ENCODE peak calls at places on chromosome 1, in seven cellular contexts. F, C, E, I, K, O and R are unnamed samples. For H3K36me3, the result is how much of the 10 kb centered on the place peaks cover.

GRCh38 chr1:236522937-236523703 is 662 bp upstream of the LGALS8 start:
- DNase-seq in E (no peak), C (peak), K (peak), I (peak), F (no peak), O (peak), R (no peak)

GRCh38 chr1:41122851-41123518 is 101.5 kb upstream of the SLFNL1 start:
- DNase-seq in E (no peak), K (peak), C (no peak), I (no peak), O (no peak), F (no peak), R (no peak)

GRCh38 chr1:211951856-211952255 is 83.5 kb downstream of the INTS7 start:
- DNase-seq in C (no peak), I (no peak), O (no peak), E (no peak), F (no peak), K (no peak), R (no peak)

GRCh38 chr1:83026745-83027144 is 972.2 kb downstream of the TTLL7 start:
- DNase-seq in O (no peak), E (no peak), F (no peak), I (no peak), C (no peak), K (no peak), R (no peak)

GRCh38 chr1:2859219-2859880 is 57.9 kb upstream of the TTC34 start:
- DNase-seq in K (no peak), I (peak), F (no peak), O (no peak), E (no peak), C (no peak), R (no peak)

GRCh38 chr1:220918285-220918951 is 39.2 kb downstream of the HLX start:
- DNase-seq in E (no peak), C (no peak), K (no peak), O (no peak), I (no peak), F (no peak), R (no peak)

GRCh38 chr1:66503841-66504470 is 30.0 kb upstream of the SGIP1 start:
- DNase-seq in K (peak), O (peak), C (no peak), E (no peak), I (no peak), F (no peak), R (no peak)

GRCh38 chr1:44544960-44545359 is 129.3 kb downstream of the TMEM53 start:
- DNase-seq in C (no peak), K (no peak), E (no peak), F (no peak), O (no peak), I (no peak), R (no peak)

GRCh38 chr1:93612510-93612909 is 69.1 kb downstream of the BCAR3 start:
- DNase-seq in K (no peak), O (no peak), C (no peak), I (no peak), E (no peak), F (no peak), R (no peak)

GRCh38 chr1:152160553-152160952 is 1.5 kb upstream of the RPTN start:
- DNase-seq in E (no peak), O (no peak), C (no peak), K (no peak), I (no peak), F (no peak), R (no peak)

GRCh38 chr1:98422821-98423220 is 238.7 kb upstream of the SNX7 start:
- DNase-seq in I (no peak), C (no peak), F (no peak), E (no peak), O (no peak), K (no peak), R (no peak)

GRCh38 chr1:239387304-239388231 is 1.2 kb downstream of the CHRM3 start:
- DNase-seq in O (no peak), E (no peak), F (no peak), C (peak), I (peak), K (peak), R (no peak)

GRCh38 chr1:145714524-145715111 is 4.7 kb upstream of the CD160 start:
- DNase-seq in E (no peak), F (no peak), I (no peak), O (peak), C (no peak), K (no peak), R (no peak)

GRCh38 chr1:67371681-67372080 is 58.5 kb downstream of the SERBP1 start:
- DNase-seq in C (no peak), K (no peak), E (no peak), I (no peak), F (no peak), O (no peak), R (peak)

GRCh38 chr1:74641876-74642275 is 31.7 kb downstream of the ERICH3 start:
- DNase-seq in I (no peak), E (no peak), F (no peak), K (no peak), C (no peak), O (no peak), R (no peak)

GRCh38 chr1:216553040-216553439 is 129.8 kb upstream of the USH2A start:
- DNase-seq in C (no peak), O (no peak), F (no peak), K (peak), I (no peak), E (no peak), R (no peak)

GRCh38 chr1:150061632-150062101 is 5.9 kb upstream of the VPS45 start:
- DNase-seq in C (no peak), K (no peak), I (no peak), F (no peak), E (no peak), O (no peak), R (no peak)

GRCh38 chr1:230715510-230715909 is 1.6 kb upstream of the AGT start:
- DNase-seq in C (no peak), K (peak), I (no peak), E (no peak), F (no peak), O (no peak), R (no peak)

GRCh38 chr1:175003521-175003920 is 3.8 kb downstream of the CACYBP start:
- DNase-seq in O (no peak), F (no peak), I (no peak), C (no peak), K (no peak), E (no peak), R (no peak)

GRCh38 chr1:175005085-175005783 is 5.5 kb downstream of the CACYBP start:
- DNase-seq in F (no peak), E (no peak), O (no peak), I (no peak), C (no peak), K (no peak), R (no peak)

GRCh38 chr1:174999926-175000696 is at the start of gene CACYBP:
- DNase-seq in E (no peak), F (no peak), O (no peak), K (peak), C (no peak), I (peak), R (peak)

GRCh38 chr1:175000697-175001187 is 995 bp downstream of the CACYBP start:
- DNase-seq in C (no peak), I (no peak), K (no peak), O (no peak), F (no peak), E (no peak), R (no peak)

GRCh38 chr1:175002910-175003517 is 3.3 kb downstream of the CACYBP start:
- DNase-seq in C (no peak), I (no peak), E (no peak), K (no peak), F (no peak), O (no peak), R (no peak)
- H3K36me3 ChIP-seq in C (under half), I (under half), E (under half), K (under half), F (under half), O (under half), R (under half)

GRCh38 chr1:171532520-171532919 is 47.2 kb downstream of the PRRC2C start:
- DNase-seq in O (no peak), C (no peak), E (no peak), I (no peak), K (no peak), F (no peak), R (no peak)
- H3K36me3 ChIP-seq in O (half or more), C (under half), E (half or more), I (under half), K (half or more), F (half or more), R (half or more)

GRCh38 chr1:117905019-117905418 is 24.4 kb downstream of the GDAP2 start:
- DNase-seq in K (no peak), C (no peak), F (no peak), I (no peak), O (no peak), E (no peak), R (no peak)
- H3K36me3 ChIP-seq in K (under half), C (under half), F (under half), I (under half), O (half or more), E (under half), R (under half)

GRCh38 chr1:182861994-182862393 is 22.8 kb downstream of the DHX9 start:
- DNase-seq in K (no peak), I (no peak), C (no peak), O (no peak), E (no peak), F (no peak), R (no peak)
- H3K36me3 ChIP-seq in K (half or more), I (under half), C (under half), O (half or more), E (half or more), F (half or more), R (half or more)

DNA sequence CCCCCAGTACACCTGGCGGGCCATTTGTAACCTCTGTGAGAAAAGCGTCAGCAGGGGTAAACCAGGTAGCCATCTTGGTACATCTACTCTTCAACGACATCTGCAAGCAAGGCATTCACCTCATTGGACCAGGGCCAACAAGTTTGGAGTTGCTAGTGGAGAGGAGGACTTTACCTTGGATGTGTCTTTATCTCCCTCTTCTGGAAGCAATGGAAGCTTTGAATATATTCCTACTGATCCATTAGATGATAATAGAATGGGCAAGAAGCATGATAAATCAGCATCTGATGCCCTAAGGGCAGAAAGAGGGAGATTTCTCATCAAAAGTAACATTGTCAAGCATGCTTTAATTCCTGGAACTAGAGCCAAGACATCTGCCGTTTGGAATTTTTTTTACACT is 2.5 kb downstream of the ZBED6 start:
- DNase-seq in I (no peak), C (no peak), E (no peak), F (no peak), K (no peak), O (no peak), R (peak)
- H3K36me3 ChIP-seq in I (under half), C (under half), E (under half), F (under half), K (under half), O (under half), R (under half)

GRCh38 chr1:19894218-19894617 is 12.0 kb downstream of the OTUD3 start:
- DNase-seq in F (no peak), C (no peak), I (no peak), O (no peak), K (no peak), E (no peak), R (no peak)
- H3K36me3 ChIP-seq in F (under half), C (under half), I (under half), O (half or more), K (under half), E (under half), R (half or more)